ENCODE peak calls at places on chromosomes 12 and 14, in ten cellular contexts. Y is left ventricle myocardium inferior; Z is epithelial cell of proximal tubule; S is HCT116; V is fibroblast of villous mesenchyme; T is astrocyte of the spinal cord; Q is esophagus muscularis mucosa; C is foreskin fibroblast; O is CD4-positive, alpha-beta T cell; I is AG04450. G is an unnamed sample.

GRCh38 chr12:53048033-53048779 is 1.7 kb upstream of the TNS2 start:
- DNase-seq in Y (peak; percentile 81), Z (no peak), S (no peak), V (no peak), T (no peak), Q (no peak), C (peak; percentile 55), O (no peak), I (no peak), G (no peak)

GRCh38 chr14:87995500-87996275 is 2.7 kb upstream of the GALC start:
- DNase-seq in Y (no peak), Z (no peak), S (no peak), V (peak; percentile 40), T (no peak), Q (no peak), C (no peak), O (no peak), I (no peak), G (no peak)

GRCh38 chr12:19972325-19973288 is 395.7 kb upstream of the PDE3A start:
- DNase-seq in Y (no peak), Z (no peak), S (no peak), V (no peak), T (peak; percentile 30), Q (no peak), C (no peak), O (no peak), I (no peak), G (no peak)

GRCh38 chr14:77119852-77120251 is 21.7 kb downstream of the ZDHHC22 start:
- DNase-seq in Y (no peak), Z (no peak), S (no peak), V (no peak), T (no peak), Q (no peak), C (no peak), O (no peak), I (no peak), G (no peak)

GRCh38 chr14:54776361-54777001 is 126.1 kb downstream of the GCH1 start:
- DNase-seq in Y (peak; percentile 70), Z (no peak), S (no peak), V (peak; percentile 7), T (peak; percentile 75), Q (no peak), C (peak; percentile 39), O (peak; percentile 18), I (peak; percentile 15), G (no peak)

GRCh38 chr14:30243805-30244204 is 315.2 kb upstream of the G2E3 start:
- DNase-seq in Y (no peak), Z (no peak), S (no peak), V (peak; percentile 57), T (peak; percentile 54), Q (no peak), C (peak; percentile 61), O (no peak), I (peak; percentile 20), G (no peak)

GRCh38 chr12:8644345-8645248 is 18.0 kb downstream of the MFAP5 start:
- DNase-seq in Y (no peak), Z (no peak), S (no peak), V (no peak), T (no peak), Q (no peak), C (no peak), O (peak; percentile 23), I (no peak), G (no peak)

GRCh38 chr12:96698965-96699364 is 208.1 kb upstream of the NEDD1 start:
- DNase-seq in Y (no peak), Z (peak; percentile 35), S (no peak), V (no peak), T (no peak), Q (peak; percentile 45), C (no peak), O (no peak), I (no peak), G (no peak)

GRCh38 chr14:88346048-88346639 is 23.1 kb upstream of the KCNK10 start:
- DNase-seq in Y (no peak), Z (no peak), S (no peak), V (peak; percentile 20), T (no peak), Q (no peak), C (peak; percentile 34), O (no peak), I (no peak), G (no peak)

GRCh38 chr14:31902915-31903646 is 174.0 kb upstream of the ARHGAP5 start:
- DNase-seq in Y (no peak), Z (no peak), S (no peak), V (no peak), T (no peak), Q (no peak), C (no peak), O (no peak), I (no peak), G (no peak)

GRCh38 chr14:50647282-50647681 is 20.8 kb downstream of the SAV1 start:
- DNase-seq in Y (no peak), Z (no peak), S (no peak), V (no peak), T (no peak), Q (no peak), C (no peak), O (no peak), I (no peak), G (no peak)

GRCh38 chr12:116700066-116700465 is 37.8 kb downstream of the SPRING1 start:
- DNase-seq in Y (no peak), Z (no peak), S (no peak), V (no peak), T (no peak), Q (no peak), C (no peak), O (no peak), I (no peak), G (no peak)

DNA sequence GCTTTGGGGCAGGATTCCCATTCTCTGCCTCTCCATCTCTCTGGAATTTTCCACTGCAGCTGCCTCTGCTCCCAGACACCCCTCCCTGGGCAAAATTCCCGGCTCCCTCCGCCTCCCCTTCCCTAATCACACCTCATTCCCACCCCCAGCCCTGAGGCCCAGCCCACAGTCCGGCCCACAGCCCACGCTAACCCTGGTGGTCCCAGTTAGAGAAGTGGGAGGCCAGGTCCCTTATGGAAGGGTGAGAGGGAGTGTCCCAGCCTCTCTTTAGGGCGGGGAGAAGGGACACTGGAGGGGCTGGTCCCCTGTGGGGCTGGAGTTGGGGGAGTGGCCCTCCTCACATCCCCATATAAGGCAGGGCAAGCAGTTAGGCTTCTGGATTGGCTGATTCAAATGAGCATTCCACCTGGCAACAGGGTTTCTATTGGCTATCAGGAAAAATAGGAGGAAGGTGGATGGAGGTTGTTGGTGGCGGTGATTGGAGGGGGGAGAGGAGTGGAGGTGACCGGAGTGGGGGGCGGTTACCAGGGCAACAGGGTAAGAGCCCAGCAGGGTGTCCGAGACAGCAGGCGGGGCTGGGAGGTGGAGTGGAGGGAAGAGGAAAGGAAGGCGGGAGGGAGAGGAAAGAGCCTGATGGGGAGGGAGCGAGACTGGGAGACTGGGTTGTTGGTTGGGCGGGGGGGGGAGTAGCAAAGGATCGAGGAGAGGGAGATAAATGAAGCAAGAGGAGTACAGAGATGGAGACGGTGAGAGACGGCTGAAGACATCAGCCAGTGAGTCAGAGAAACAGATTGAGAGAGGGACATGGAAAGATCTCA is 1.9 kb upstream of the PTMS start:
- DNase-seq in Y (peak; percentile 93), Z (peak; percentile 86), S (peak; percentile 99), V (peak; percentile 100), T (peak; percentile 100), Q (peak; percentile 98), C (peak; percentile 98), O (peak; percentile 48), I (peak; percentile 98), G (peak; percentile 82)
- TF ChIP-seq CTCF in Y (no peak), Z (no peak), S (no peak), V (no peak), T (no peak), Q (no peak), C (no peak), O (no peak), I (no peak), G (no peak)

DNA sequence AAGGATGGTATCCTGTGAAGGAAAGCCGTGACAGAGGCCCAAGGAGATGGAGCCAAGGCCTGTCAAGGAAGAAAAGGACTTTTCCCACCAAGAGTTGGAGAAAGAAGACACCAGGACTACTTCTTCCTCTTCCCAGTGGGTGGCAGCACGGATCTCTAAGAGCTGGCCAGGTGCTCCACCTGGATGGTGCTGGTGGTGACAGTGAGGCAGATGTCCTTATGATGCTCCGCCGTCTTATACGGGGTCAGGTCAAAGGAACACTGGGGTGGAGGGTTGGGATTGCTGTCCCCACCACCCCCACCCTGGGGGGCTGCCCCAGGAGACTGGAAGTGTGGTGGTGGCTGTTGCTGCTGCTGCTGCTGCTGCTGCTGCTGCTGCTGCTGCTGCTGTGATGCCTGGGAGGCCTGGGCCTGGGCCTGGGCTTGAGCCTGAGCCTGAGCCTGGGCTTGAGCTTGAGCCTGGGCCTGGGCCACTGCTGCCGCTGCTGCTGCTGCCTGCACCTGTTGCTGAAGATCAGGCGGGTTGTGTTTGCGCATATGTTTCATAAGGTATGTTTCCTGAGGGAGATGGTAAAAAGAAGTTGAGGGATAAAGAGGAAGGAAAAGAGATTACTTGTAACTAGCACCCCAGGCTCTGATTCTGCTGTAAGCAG is 4.8 kb upstream of the ING4 start:
- DNase-seq in Y (no peak), Z (no peak), S (peak; percentile 21), V (no peak), T (no peak), Q (no peak), C (no peak), O (no peak), I (no peak), G (no peak)
- TF ChIP-seq CTCF in Y (no peak), Z (peak; percentile 42), S (peak; percentile 51), V (no peak), T (no peak), Q (no peak), C (peak; percentile 5), O (no peak), I (no peak), G (no peak)

DNA sequence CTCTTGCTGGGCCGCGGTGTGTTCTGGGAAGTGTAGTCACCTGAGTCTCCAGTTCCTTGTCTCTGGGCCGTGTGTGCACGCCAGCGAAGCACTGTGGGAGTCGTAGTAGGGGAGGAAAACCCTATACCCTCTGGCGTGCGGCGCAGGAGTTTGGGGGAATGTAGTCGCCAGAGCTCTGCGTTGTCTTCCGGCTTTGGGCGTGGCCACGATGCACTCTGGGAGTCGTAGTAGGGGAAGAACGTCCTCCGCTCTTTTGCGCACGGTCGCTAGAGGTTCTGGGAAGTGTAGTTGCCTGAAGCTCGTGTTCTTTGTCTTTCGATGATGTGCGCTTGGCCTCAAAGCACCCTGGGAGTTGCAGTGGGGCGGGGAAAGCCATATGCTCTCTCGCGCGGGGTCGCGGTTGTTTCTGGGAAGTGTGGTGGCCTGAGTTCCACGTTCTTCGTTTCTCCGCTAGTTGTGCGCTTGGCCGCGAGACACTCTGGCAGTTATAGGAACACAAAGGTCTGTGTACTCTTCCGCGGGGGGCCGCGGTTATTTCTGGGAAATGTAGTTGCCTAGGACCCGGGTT is 588 bp upstream of the ZNF140 start:
- DNase-seq in Y (peak; percentile 98), Z (peak; percentile 94), S (no peak), V (peak; percentile 100), T (peak; percentile 100), Q (peak; percentile 99), C (peak; percentile 100), O (peak; percentile 99), I (peak; percentile 99), G (peak; percentile 91)
- TF ChIP-seq CTCF in Y (no peak), Z (no peak), S (no peak), V (no peak), T (peak; percentile 13), Q (peak; percentile 11), C (no peak), O (no peak), I (peak; percentile 22), G (no peak)

DNA sequence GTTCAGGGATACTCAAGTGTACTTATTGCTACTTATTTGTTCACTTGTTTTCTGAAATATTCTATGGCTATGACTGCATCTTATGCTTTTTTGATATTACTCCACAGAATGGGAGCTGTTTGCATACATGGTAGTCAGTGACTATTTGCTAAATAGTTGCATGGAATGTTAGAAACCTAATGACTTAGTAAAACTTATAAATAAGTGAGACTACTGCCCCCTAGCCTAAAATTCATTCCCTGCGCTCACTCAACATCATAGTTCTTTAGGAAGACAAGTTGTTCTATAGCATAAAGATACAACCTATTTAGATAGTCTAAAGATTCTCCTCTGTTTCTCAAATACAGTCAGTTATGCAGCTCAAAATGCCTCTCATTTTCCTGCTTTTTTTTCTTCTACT is 305.5 kb downstream of the CEP128 start:
- DNase-seq in Y (no peak), Z (no peak), S (no peak), V (no peak), T (no peak), Q (no peak), C (no peak), O (no peak), I (no peak), G (no peak)
- TF ChIP-seq CTCF in Y (no peak), Z (peak; percentile 47), S (peak; percentile 59), V (peak; percentile 14), T (peak; percentile 30), Q (no peak), C (peak; percentile 12), O (no peak), I (peak; percentile 35), G (peak; percentile 27)